ENCODE peak calls at places on chromosomes 16 and 17, in six cellular contexts. One of them, this sample, is unnamed.

GRCh38 chr16:47888142-47888541 is 267.7 kb downstream of the ABCC12 start:
- DNase-seq in naive thymus-derived CD8-positive, alpha-beta T cell: no peak
- DNase-seq in GM04504: peak
- DNase-seq in stimulated activated naive CD8-positive, alpha-beta T cell treated with anti-CD3 and anti-CD28 coated beads, Interleukin-15, amount 100 ng/mL, for 72 hours: no peak
- DNase-seq in cardiac fibroblast: peak
- DNase-seq in IMR-90: peak
- DNase-seq in this sample: peak

GRCh38 chr16:49078571-49078970 is 203.1 kb downstream of the CBLN1 start:
- DNase-seq in cardiac fibroblast: no peak
- DNase-seq in GM04504: no peak
- DNase-seq in naive thymus-derived CD8-positive, alpha-beta T cell: no peak
- DNase-seq in IMR-90: no peak
- DNase-seq in stimulated activated naive CD8-positive, alpha-beta T cell treated with anti-CD3 and anti-CD28 coated beads, Interleukin-15, amount 100 ng/mL, for 72 hours: no peak
- DNase-seq in this sample: no peak

GRCh38 chr17:47304191-47304590 is 19.6 kb upstream of the EFCAB13 start:
- DNase-seq in naive thymus-derived CD8-positive, alpha-beta T cell: no peak
- DNase-seq in cardiac fibroblast: no peak
- DNase-seq in stimulated activated naive CD8-positive, alpha-beta T cell treated with anti-CD3 and anti-CD28 coated beads, Interleukin-15, amount 100 ng/mL, for 72 hours: no peak
- DNase-seq in IMR-90: no peak
- DNase-seq in GM04504: no peak
- DNase-seq in this sample: no peak

GRCh38 chr17:6789146-6789545 is 13.1 kb downstream of the FBXO39 start:
- DNase-seq in naive thymus-derived CD8-positive, alpha-beta T cell: no peak
- DNase-seq in IMR-90: no peak
- DNase-seq in stimulated activated naive CD8-positive, alpha-beta T cell treated with anti-CD3 and anti-CD28 coated beads, Interleukin-15, amount 100 ng/mL, for 72 hours: no peak
- DNase-seq in GM04504: no peak
- DNase-seq in cardiac fibroblast: no peak
- DNase-seq in this sample: no peak

GRCh38 chr16:4067262-4068001 is 48.8 kb downstream of the ADCY9 start:
- DNase-seq in GM04504: peak
- DNase-seq in IMR-90: peak
- DNase-seq in cardiac fibroblast: no peak
- DNase-seq in naive thymus-derived CD8-positive, alpha-beta T cell: no peak
- DNase-seq in stimulated activated naive CD8-positive, alpha-beta T cell treated with anti-CD3 and anti-CD28 coated beads, Interleukin-15, amount 100 ng/mL, for 72 hours: no peak
- DNase-seq in this sample: no peak

GRCh38 chr16:60452646-60453045 is 1583.6 kb downstream of the CDH8 start:
- DNase-seq in GM04504: no peak
- DNase-seq in IMR-90: no peak
- DNase-seq in naive thymus-derived CD8-positive, alpha-beta T cell: no peak
- DNase-seq in stimulated activated naive CD8-positive, alpha-beta T cell treated with anti-CD3 and anti-CD28 coated beads, Interleukin-15, amount 100 ng/mL, for 72 hours: no peak
- DNase-seq in cardiac fibroblast: no peak
- DNase-seq in this sample: no peak

GRCh38 chr17:14904406-14904805 is 360.7 kb downstream of the PMP22 start:
- DNase-seq in IMR-90: peak
- DNase-seq in GM04504: no peak
- DNase-seq in stimulated activated naive CD8-positive, alpha-beta T cell treated with anti-CD3 and anti-CD28 coated beads, Interleukin-15, amount 100 ng/mL, for 72 hours: no peak
- DNase-seq in naive thymus-derived CD8-positive, alpha-beta T cell: no peak
- DNase-seq in cardiac fibroblast: peak
- DNase-seq in this sample: no peak

GRCh38 chr17:78361227-78361683 is 1.4 kb upstream of the SOCS3 start:
- DNase-seq in stimulated activated naive CD8-positive, alpha-beta T cell treated with anti-CD3 and anti-CD28 coated beads, Interleukin-15, amount 100 ng/mL, for 72 hours: no peak
- DNase-seq in naive thymus-derived CD8-positive, alpha-beta T cell: no peak
- DNase-seq in IMR-90: no peak
- DNase-seq in GM04504: no peak
- DNase-seq in cardiac fibroblast: no peak
- DNase-seq in this sample: no peak

GRCh38 chr16:85798283-85798776 is 1.0 kb downstream of the EMC8 start:
- DNase-seq in GM04504: no peak
- DNase-seq in naive thymus-derived CD8-positive, alpha-beta T cell: no peak
- DNase-seq in cardiac fibroblast: no peak
- DNase-seq in stimulated activated naive CD8-positive, alpha-beta T cell treated with anti-CD3 and anti-CD28 coated beads, Interleukin-15, amount 100 ng/mL, for 72 hours: no peak
- DNase-seq in IMR-90: peak
- DNase-seq in this sample: no peak

GRCh38 chr17:73823684-73824083 is 179.4 kb upstream of the SDK2 start:
- DNase-seq in cardiac fibroblast: no peak
- DNase-seq in IMR-90: no peak
- DNase-seq in naive thymus-derived CD8-positive, alpha-beta T cell: no peak
- DNase-seq in stimulated activated naive CD8-positive, alpha-beta T cell treated with anti-CD3 and anti-CD28 coated beads, Interleukin-15, amount 100 ng/mL, for 72 hours: no peak
- DNase-seq in GM04504: no peak
- DNase-seq in this sample: no peak

GRCh38 chr16:82658796-82659195 is 32.0 kb downstream of the CDH13 start:
- DNase-seq in stimulated activated naive CD8-positive, alpha-beta T cell treated with anti-CD3 and anti-CD28 coated beads, Interleukin-15, amount 100 ng/mL, for 72 hours: no peak
- DNase-seq in cardiac fibroblast: no peak
- DNase-seq in IMR-90: peak
- DNase-seq in naive thymus-derived CD8-positive, alpha-beta T cell: no peak
- DNase-seq in GM04504: no peak
- DNase-seq in this sample: peak

GRCh38 chr17:77475012-77475976 is 334.5 kb downstream of the SEC14L1 start:
- DNase-seq in GM04504: peak
- DNase-seq in naive thymus-derived CD8-positive, alpha-beta T cell: peak
- DNase-seq in cardiac fibroblast: peak
- DNase-seq in stimulated activated naive CD8-positive, alpha-beta T cell treated with anti-CD3 and anti-CD28 coated beads, Interleukin-15, amount 100 ng/mL, for 72 hours: peak
- DNase-seq in IMR-90: peak
- DNase-seq in this sample: peak

GRCh38 chr16:57810197-57811024 is 8.1 kb upstream of the KIFC3 start:
- DNase-seq in naive thymus-derived CD8-positive, alpha-beta T cell: no peak
- DNase-seq in GM04504: peak
- DNase-seq in stimulated activated naive CD8-positive, alpha-beta T cell treated with anti-CD3 and anti-CD28 coated beads, Interleukin-15, amount 100 ng/mL, for 72 hours: peak
- DNase-seq in IMR-90: peak
- DNase-seq in cardiac fibroblast: peak
- DNase-seq in this sample: peak

GRCh38 chr17:38869647-38870258 is at the start of gene LASP1:
- DNase-seq in IMR-90: peak
- DNase-seq in cardiac fibroblast: peak
- DNase-seq in GM04504: peak
- DNase-seq in naive thymus-derived CD8-positive, alpha-beta T cell: peak
- DNase-seq in stimulated activated naive CD8-positive, alpha-beta T cell treated with anti-CD3 and anti-CD28 coated beads, Interleukin-15, amount 100 ng/mL, for 72 hours: peak
- DNase-seq in this sample: peak

GRCh38 chr17:72466199-72466598 is 345.4 kb downstream of the SOX9 start:
- DNase-seq in stimulated activated naive CD8-positive, alpha-beta T cell treated with anti-CD3 and anti-CD28 coated beads, Interleukin-15, amount 100 ng/mL, for 72 hours: no peak
- DNase-seq in naive thymus-derived CD8-positive, alpha-beta T cell: no peak
- DNase-seq in IMR-90: peak
- DNase-seq in cardiac fibroblast: peak
- DNase-seq in GM04504: peak
- DNase-seq in this sample: peak